ENCODE peak calls at places on chromosomes 1 and 21, in five cellular contexts. H is stimulated activated naive CD8-positive, alpha-beta T cell treated with anti-CD3 and anti-CD28 coated beads, Interleukin-15, Interleukin-2, amounts not matched to agents 100 U/mL and 50 U/mL, for 24 hours; O is stimulated activated CD8-positive, alpha-beta memory T cell treated with anti-CD3 and anti-CD28 coated beads, Interleukin-15, amount 100 ng/mL, for 48 hours; Y is H54; L is activated CD4-positive, CD25-positive, alpha-beta regulatory T cell treated with anti-CD3 and anti-CD28 coated beads, Interleukin-2, amount 50 U/mL, for 16 hours. Z is an unnamed sample.

GRCh38 chr1:2135425-2135824 is 59.1 kb downstream of the FAAP20 start:
- DNase-seq in H (no peak), O (no peak), Y (no peak), L (no peak), Z (no peak)

GRCh38 chr1:82485591-82486369 is 685.0 kb downstream of the ADGRL2 start:
- DNase-seq in H (no peak), O (no peak), Y (peak), L (no peak), Z (no peak)

GRCh38 chr1:151314137-151314875 is 12.9 kb downstream of the PI4KB start:
- DNase-seq in H (no peak), O (no peak), Y (peak), L (no peak), Z (no peak)

GRCh38 chr1:6799499-6799898 is 14.2 kb downstream of the CAMTA1 start:
- DNase-seq in H (no peak), O (no peak), Y (no peak), L (no peak), Z (no peak)

GRCh38 chr1:57124768-57125446 is 159.1 kb upstream of the C8B start:
- DNase-seq in H (no peak), O (no peak), Y (no peak), L (no peak), Z (no peak)

GRCh38 chr1:200706109-200706720 is 32.5 kb upstream of the CAMSAP2 start:
- DNase-seq in H (no peak), O (no peak), Y (no peak), L (no peak), Z (no peak)

GRCh38 chr1:43062527-43063080 is 103.9 kb upstream of the SLC2A1 start:
- DNase-seq in H (no peak), O (no peak), Y (no peak), L (no peak), Z (no peak)

GRCh38 chr21:41832230-41833137 is 46.7 kb downstream of the PRDM15 start:
- DNase-seq in H (no peak), O (no peak), Y (no peak), L (no peak), Z (no peak)

GRCh38 chr1:96365076-96365475 is 356.5 kb upstream of the PTBP2 start:
- DNase-seq in H (no peak), O (no peak), Y (no peak), L (no peak), Z (no peak)

GRCh38 chr1:186740324-186740723 is 60.1 kb upstream of the PTGS2 start:
- DNase-seq in H (no peak), O (no peak), Y (no peak), L (no peak), Z (no peak)